ENCODE peak calls at places on chromosomes 11 and 22, in seven cellular contexts. K, Y, F, H, W, X and D are unnamed samples.
A peak's percentile ranks its signal among the peaks of the same experiment; 100 is the strongest.

GRCh38 chr11:119755351-119756071 is 26.5 kb upstream of the NECTIN1 start:
- DNase-seq in K (no peak), Y (no peak), F (peak; percentile 64), H (no peak), W (no peak), X (no peak), D (no peak)

GRCh38 chr11:70226967-70227366 is 23.9 kb downstream of the FADD start:
- DNase-seq in K (no peak), Y (peak; percentile 69), F (peak; percentile 88), H (no peak), W (no peak), X (peak; percentile 75), D (peak; percentile 47)

GRCh38 chr11:69200331-69201047 is 44.8 kb downstream of the SMIM38 start:
- DNase-seq in K (no peak), Y (no peak), F (no peak), H (peak; percentile 24), W (no peak), X (peak; percentile 57), D (no peak)

GRCh38 chr11:44868455-44869421 is 81.9 kb downstream of the TP53I11 start:
- DNase-seq in K (no peak), Y (no peak), F (no peak), H (no peak), W (no peak), X (no peak), D (no peak)

GRCh38 chr11:73152861-73153483 is 10.9 kb upstream of the FCHSD2 start:
- DNase-seq in K (no peak), Y (peak; percentile 51), F (no peak), H (no peak), W (no peak), X (no peak), D (no peak)

GRCh38 chr11:64562723-64563351 is 28.2 kb upstream of the SLC22A12 start:
- DNase-seq in K (no peak), Y (no peak), F (no peak), H (no peak), W (no peak), X (no peak), D (no peak)

GRCh38 chr11:72405009-72405408 is 29.3 kb downstream of the CLPB start:
- DNase-seq in K (no peak), Y (no peak), F (no peak), H (no peak), W (no peak), X (no peak), D (peak; percentile 4)

GRCh38 chr11:69394234-69394891 is 87.1 kb upstream of the LINC01488 start:
- DNase-seq in K (no peak), Y (no peak), F (no peak), H (no peak), W (no peak), X (no peak), D (no peak)

GRCh38 chr22:46815896-46816721 is 53.7 kb downstream of the TBC1D22A start:
- DNase-seq in K (peak; percentile 66), Y (no peak), F (peak; percentile 42), H (no peak), W (peak; percentile 55), X (peak; percentile 45), D (peak; percentile 19)

DNA sequence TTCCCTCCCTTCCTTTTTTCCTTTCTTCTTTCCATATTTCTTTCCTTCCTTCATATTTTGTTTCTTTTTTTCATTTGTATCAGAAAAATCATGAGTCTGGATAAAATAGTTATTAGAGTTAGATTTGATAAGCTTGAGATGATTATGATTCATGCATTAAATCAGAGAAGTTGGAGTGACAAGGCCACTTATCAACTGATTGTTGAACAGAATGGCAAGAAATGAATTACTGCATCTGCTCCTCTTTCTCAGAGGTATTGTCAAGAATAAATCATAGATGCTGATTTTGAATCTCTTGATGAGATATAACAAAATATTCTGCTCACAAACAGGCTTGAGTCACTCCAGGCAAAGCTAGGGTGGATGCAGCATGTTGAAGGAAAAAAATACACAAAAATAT is 54.6 kb upstream of the ANO5 start:
- DNase-seq in K (no peak), Y (no peak), F (no peak), H (no peak), W (no peak), X (no peak), D (no peak)
- H2AK5ac ChIP-seq in K (no peak overlapping the region), Y (no peak overlapping the region), F (no peak overlapping the region), H (no peak overlapping the region), W (no peak overlapping the region), X (no peak overlapping the region), D (no peak overlapping the region)

GRCh38 chr22:30902496-30903357 is 65.8 kb downstream of the MORC2 start:
- DNase-seq in K (no peak), Y (no peak), F (no peak), H (no peak), W (no peak), X (peak; percentile 20), D (no peak)
- H3K23ac ChIP-seq in K (no peak overlapping the region), Y (no peak overlapping the region), F (no peak overlapping the region), H (no peak overlapping the region), W (no peak overlapping the region), X (no peak overlapping the region), D (no peak overlapping the region)

GRCh38 chr22:20398420-20398819 is 4.5 kb downstream of the ZNF74 start:
- DNase-seq in K (no peak), Y (no peak), F (no peak), H (no peak), W (no peak), X (no peak), D (no peak)
- H2AK5ac ChIP-seq in K (no peak overlapping the region), Y (no peak overlapping the region), F (no peak overlapping the region), H (no peak overlapping the region), W (no peak overlapping the region), X (no peak overlapping the region), D (no peak overlapping the region)

GRCh38 chr11:113907681-113908080 is 3.1 kb downstream of the HTR3B start:
- DNase-seq in K (no peak), Y (no peak), F (no peak), H (no peak), W (no peak), X (no peak), D (no peak)
- H3K23ac ChIP-seq in K (no peak overlapping the region), Y (no peak overlapping the region), F (no peak overlapping the region), H (no peak overlapping the region), W (no peak overlapping the region), X (no peak overlapping the region), D (no peak overlapping the region)

DNA sequence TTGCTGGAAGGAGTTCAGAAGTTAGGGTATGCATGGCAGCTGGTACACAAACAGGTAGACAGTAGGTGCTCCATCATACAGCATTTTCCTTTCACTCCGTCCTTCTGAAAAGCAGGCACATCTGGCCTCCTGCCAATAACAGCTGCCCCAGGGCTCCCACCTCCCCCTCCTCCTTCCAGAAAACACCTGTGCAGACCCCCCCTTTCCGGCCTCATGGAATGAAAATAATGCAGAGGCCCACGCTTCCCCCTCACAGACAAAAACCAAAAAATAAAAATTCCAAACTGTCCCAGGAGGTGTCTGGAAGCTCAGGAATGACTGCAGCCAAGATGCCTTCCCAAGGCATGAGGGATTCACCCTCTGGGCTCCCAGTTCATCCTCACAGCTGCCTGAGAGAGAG is 185.5 kb downstream of the MN1 start:
- DNase-seq in K (no peak), Y (no peak), F (no peak), H (no peak), W (no peak), X (no peak), D (peak; percentile 79)
- H2AK5ac ChIP-seq in K (no peak overlapping the region), Y (no peak overlapping the region), F (no peak overlapping the region), H (no peak overlapping the region), W (no peak overlapping the region), X (no peak overlapping the region), D (no peak overlapping the region)

DNA sequence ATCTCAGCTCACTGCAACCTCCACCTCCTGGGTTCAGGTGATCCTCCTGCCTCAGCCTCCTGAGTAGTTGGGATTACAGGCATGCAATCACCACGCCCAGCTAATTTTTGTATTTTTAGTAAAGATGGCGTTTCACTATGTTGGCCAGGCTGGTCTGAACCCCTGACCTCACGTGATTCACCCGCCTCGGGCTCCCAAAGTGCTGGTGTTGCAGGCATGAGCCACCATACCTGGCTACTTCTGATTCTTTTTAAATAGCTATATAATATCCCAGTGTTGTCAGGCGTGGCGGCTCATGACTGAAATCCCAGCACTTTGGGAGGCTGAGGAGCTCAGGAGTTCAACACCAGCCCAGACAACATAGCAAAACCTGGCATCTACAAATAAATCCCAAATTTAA is 20.7 kb downstream of the TMEM41B start:
- DNase-seq in K (no peak), Y (no peak), F (no peak), H (no peak), W (no peak), X (peak; percentile 24), D (peak; percentile 77)
- H3K23ac ChIP-seq in K (no peak overlapping the region), Y (no peak overlapping the region), F (no peak overlapping the region), H (no peak overlapping the region), W (no peak overlapping the region), X (no peak overlapping the region), D (no peak overlapping the region)

GRCh38 chr11:81874627-81875026 is 859.0 kb downstream of the FAM181B start:
- DNase-seq in K (no peak), Y (no peak), F (peak; percentile 24), H (no peak), W (no peak), X (no peak), D (no peak)

GRCh38 chr11:81870066-81870412 is 863.6 kb downstream of the FAM181B start:
- DNase-seq in K (no peak), Y (no peak), F (no peak), H (no peak), W (no peak), X (no peak), D (no peak)

GRCh38 chr11:81869337-81870065 is 864.2 kb downstream of the FAM181B start:
- DNase-seq in K (no peak), Y (no peak), F (no peak), H (no peak), W (no peak), X (no peak), D (no peak)

GRCh38 chr11:81870815-81871214 is 862.8 kb downstream of the FAM181B start:
- DNase-seq in K (no peak), Y (no peak), F (no peak), H (no peak), W (no peak), X (no peak), D (no peak)
- H2AK5ac ChIP-seq in K (no peak overlapping the region), Y (no peak overlapping the region), F (no peak overlapping the region), H (no peak overlapping the region), W (no peak overlapping the region), X (no peak overlapping the region), D (no peak overlapping the region)

GRCh38 chr22:49709464-49709863 is 118.2 kb downstream of the BRD1 start:
- DNase-seq in K (no peak), Y (no peak), F (no peak), H (no peak), W (no peak), X (no peak), D (no peak)

GRCh38 chr22:49715450-49715849 is 112.2 kb downstream of the BRD1 start:
- DNase-seq in K (no peak), Y (no peak), F (no peak), H (no peak), W (no peak), X (no peak), D (no peak)

GRCh38 chr22:49713003-49713402 is 114.7 kb downstream of the BRD1 start:
- DNase-seq in K (no peak), Y (no peak), F (no peak), H (no peak), W (no peak), X (no peak), D (no peak)

GRCh38 chr22:49712195-49712791 is 115.4 kb downstream of the BRD1 start:
- DNase-seq in K (no peak), Y (peak; percentile 66), F (peak; percentile 46), H (peak; percentile 51), W (no peak), X (peak; percentile 84), D (peak; percentile 33)

DNA sequence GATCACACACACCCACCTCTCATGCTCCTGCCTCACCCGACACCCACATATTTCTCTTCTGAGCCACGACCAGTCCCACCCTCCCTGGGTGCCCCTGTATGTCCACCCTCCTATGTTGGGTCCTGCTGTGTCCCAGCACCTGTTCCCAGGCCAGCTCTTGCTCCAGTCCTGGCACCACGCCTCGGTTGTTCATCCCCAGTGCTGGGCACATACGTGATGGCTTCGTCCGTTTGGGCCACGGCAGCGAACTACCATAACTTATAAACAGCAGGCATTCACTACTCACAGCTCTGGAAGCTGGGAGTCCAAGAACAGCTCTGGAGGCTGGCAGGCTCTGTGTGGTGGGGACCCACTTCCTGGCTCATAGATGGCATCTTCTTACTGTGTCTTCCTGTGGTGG is 116.9 kb downstream of the BRD1 start:
- DNase-seq in K (no peak), Y (no peak), F (no peak), H (no peak), W (no peak), X (no peak), D (no peak)
- H3K23ac ChIP-seq in K (no peak overlapping the region), Y (no peak overlapping the region), F (no peak overlapping the region), H (peak overlapping the region; percentile 20), W (no peak overlapping the region), X (no peak overlapping the region), D (no peak overlapping the region)